ENCODE peak calls at places on chromosomes 12 and 14, in four cellular contexts. E is thoracic aorta; X is effector memory CD4-positive, alpha-beta T cell; B is adipocyte. O is an unnamed sample.
A peak's percentile ranks its signal among the peaks of the same experiment; 100 is the strongest.

GRCh38 chr14:33737446-33737845 is 213.4 kb downstream of the EGLN3 start:
- DNase-seq in B (no peak), E (no peak), X (no peak), O (peak; percentile 20)

GRCh38 chr14:53515264-53515663 is 362.1 kb upstream of the DDHD1 start:
- DNase-seq in B (peak; percentile 18), E (no peak), X (no peak), O (no peak)

GRCh38 chr12:96205909-96206308 is 11.7 kb downstream of the ELK3 start:
- DNase-seq in B (no peak), E (no peak), X (no peak), O (no peak)

GRCh38 chr14:69460093-69460701 is 24.3 kb upstream of the PLEKHD1 start:
- DNase-seq in B (peak; percentile 95), X (peak; percentile 29), E (no peak), O (peak; percentile 51)

GRCh38 chr12:67909091-67909531 is 80.1 kb upstream of the IFNG-AS1 start:
- DNase-seq in E (no peak), B (peak; percentile 32), X (no peak), O (no peak)

GRCh38 chr12:34295366-34296142 is 273.3 kb downstream of the ALG10 start:
- DNase-seq in X (no peak), B (no peak), E (no peak), O (no peak)

GRCh38 chr14:79961197-79961596 is 250.1 kb downstream of the DIO2 start:
- DNase-seq in X (no peak), E (no peak), B (no peak), O (no peak)

GRCh38 chr14:21086908-21087293 is 11.6 kb downstream of the ZNF219 start:
- DNase-seq in B (no peak), E (no peak), X (no peak), O (no peak)

GRCh38 chr12:106416273-106416672 is 58.7 kb downstream of the POLR3B start:
- DNase-seq in X (no peak), E (no peak), B (no peak), O (no peak)

GRCh38 chr12:124361074-124361965 is 66.4 kb downstream of the RFLNA start:
- DNase-seq in X (no peak), B (no peak), E (no peak), O (no peak)

GRCh38 chr14:105201928-105202513 is 20.9 kb upstream of the NUDT14 start:
- DNase-seq in B (no peak), E (no peak), X (no peak), O (no peak)

GRCh38 chr12:85373045-85373444 is 93.0 kb downstream of the ALX1 start:
- DNase-seq in X (no peak), E (no peak), B (no peak), O (no peak)

GRCh38 chr14:33917664-33918063 is 33.2 kb downstream of the EGLN3 start:
- DNase-seq in E (no peak), X (no peak), B (no peak), O (no peak)

GRCh38 chr12:127485528-127485927 is 781.4 kb upstream of the TMEM132C start:
- DNase-seq in E (no peak), X (no peak), B (peak; percentile 80), O (peak; percentile 86)

GRCh38 chr12:33690562-33690961 is 250.9 kb upstream of the SYT10 start:
- DNase-seq in E (no peak), X (no peak), B (no peak), O (no peak)

GRCh38 chr12:96398422-96399080 is 1.7 kb downstream of the CDK17 start:
- DNase-seq in E (no peak), X (no peak), B (no peak), O (no peak)

GRCh38 chr12:122935318-122935717 is 30.9 kb downstream of the ABCB9 start:
- DNase-seq in X (no peak), E (no peak), B (no peak), O (no peak)

GRCh38 chr12:132399092-132400010 is 70.0 kb upstream of the GALNT9 start:
- DNase-seq in E (no peak), X (no peak), B (no peak), O (no peak)

GRCh38 chr12:77734489-77734888 is 96.2 kb upstream of the NAV3 start:
- DNase-seq in X (no peak), E (no peak), B (peak; percentile 79), O (no peak)

GRCh38 chr12:65867428-65867827 is 43.1 kb downstream of the HMGA2 start:
- DNase-seq in E (no peak), X (no peak), B (peak; percentile 65), O (peak; percentile 65)

GRCh38 chr12:17949558-17950141 is 140.3 kb downstream of the RERGL start:
- DNase-seq in X (no peak), E (no peak), B (no peak), O (no peak)

GRCh38 chr12:8087666-8088065 is 5.6 kb downstream of the NECAP1 start:
- DNase-seq in E (no peak), B (no peak), X (no peak), O (no peak)

GRCh38 chr14:100417466-100417865 is 94.3 kb downstream of the SLC25A47 start:
- DNase-seq in X (no peak), E (no peak), B (peak; percentile 89), O (peak; percentile 84)

GRCh38 chr14:99348816-99349609 is 77.0 kb upstream of the BCL11B start:
- DNase-seq in X (no peak), B (no peak), E (no peak), O (no peak)

GRCh38 chr14:38405851-38406630 is 150.1 kb upstream of the CLEC14A start:
- DNase-seq in E (no peak), B (peak; percentile 56), X (no peak), O (peak; percentile 10)

GRCh38 chr14:52146504-52146903 is 77.6 kb upstream of the NID2 start:
- DNase-seq in X (no peak), E (no peak), B (peak; percentile 31), O (no peak)

GRCh38 chr14:98694541-98694940 is 577.5 kb downstream of the BCL11B start:
- DNase-seq in E (no peak), X (no peak), B (no peak), O (no peak)

GRCh38 chr14:74792249-74793039 is 29.3 kb downstream of the YLPM1 start:
- DNase-seq in E (no peak), B (no peak), X (no peak), O (no peak)

GRCh38 chr14:92677955-92678354 is 70.5 kb downstream of the LGMN start:
- DNase-seq in B (no peak), E (no peak), X (no peak), O (no peak)

GRCh38 chr14:51293149-51293925 is 53.3 kb downstream of the TMX1 start:
- DNase-seq in X (no peak), B (peak; percentile 59), E (no peak), O (peak; percentile 54)

GRCh38 chr12:50055831-50056628 is 1.4 kb upstream of the ASIC1 start:
- DNase-seq in E (no peak), X (peak; percentile 30), B (peak; percentile 74), O (peak; percentile 23)

GRCh38 chr14:20434701-20435453 is 1.1 kb downstream of the KLHL33 start:
- DNase-seq in E (peak; percentile 9), X (no peak), B (no peak), O (no peak)

GRCh38 chr12:120416490-120417216 is 21.3 kb upstream of the COX6A1 start:
- DNase-seq in X (no peak), E (no peak), B (no peak), O (no peak)

GRCh38 chr14:89165189-89165809 is 251.7 kb downstream of the FOXN3 start:
- DNase-seq in B (no peak), E (no peak), X (no peak), O (no peak)

GRCh38 chr14:77885363-77885762 is 85.5 kb downstream of the ADCK1 start:
- DNase-seq in E (no peak), X (no peak), B (no peak), O (no peak)

GRCh38 chr14:102971314-102971713 is 48.9 kb downstream of the AMN start:
- DNase-seq in E (no peak), X (no peak), B (no peak), O (no peak)

GRCh38 chr14:105330491-105330895 is 15.9 kb downstream of the PACS2 start:
- DNase-seq in E (no peak), X (no peak), B (peak; percentile 55), O (peak; percentile 74)

GRCh38 chr12:68673788-68674187 is 13.0 kb upstream of the NUP107 start:
- DNase-seq in B (no peak), E (no peak), X (no peak), O (no peak)

GRCh38 chr12:27474344-27474743 is 27.8 kb downstream of the SMCO2 start:
- DNase-seq in B (peak; percentile 74), E (no peak), X (no peak), O (peak; percentile 40)

GRCh38 chr12:27477049-27477448 is 30.5 kb downstream of the SMCO2 start:
- DNase-seq in X (no peak), B (no peak), E (no peak), O (no peak)

GRCh38 chr12:27480031-27480430 is 33.5 kb downstream of the SMCO2 start:
- DNase-seq in X (no peak), E (no peak), B (no peak), O (no peak)

DNA sequence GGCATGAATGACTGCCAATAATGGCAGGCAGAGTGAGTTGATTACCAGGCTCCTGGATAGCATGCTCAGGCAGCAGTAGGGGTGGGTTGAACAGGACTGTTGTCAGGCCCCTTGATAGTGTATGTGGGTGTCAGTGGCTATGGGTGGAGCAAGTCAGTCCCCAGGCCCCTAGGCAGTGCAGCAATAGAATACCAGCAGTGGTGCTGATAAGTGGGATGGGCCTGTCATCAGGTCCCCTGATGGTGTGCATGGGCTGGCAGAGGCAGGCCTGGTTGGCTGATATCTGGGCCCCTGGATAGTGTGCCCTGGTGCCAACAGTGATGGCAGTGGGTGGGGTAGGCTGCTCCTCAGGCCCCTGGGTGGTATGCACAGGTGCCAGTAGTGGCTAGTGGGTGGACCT is 32.4 kb downstream of the SMCO2 start:
- DNase-seq in E (no peak), X (no peak), B (no peak), O (no peak)
- H3K9me3 ChIP-seq in E (peaks cover 14% of the 10 kb centered on the region), X (peaks cover 8% of the 10 kb centered on the region), B (peaks cover 26% of the 10 kb centered on the region), O (peaks cover 30% of the 10 kb centered on the region)

DNA sequence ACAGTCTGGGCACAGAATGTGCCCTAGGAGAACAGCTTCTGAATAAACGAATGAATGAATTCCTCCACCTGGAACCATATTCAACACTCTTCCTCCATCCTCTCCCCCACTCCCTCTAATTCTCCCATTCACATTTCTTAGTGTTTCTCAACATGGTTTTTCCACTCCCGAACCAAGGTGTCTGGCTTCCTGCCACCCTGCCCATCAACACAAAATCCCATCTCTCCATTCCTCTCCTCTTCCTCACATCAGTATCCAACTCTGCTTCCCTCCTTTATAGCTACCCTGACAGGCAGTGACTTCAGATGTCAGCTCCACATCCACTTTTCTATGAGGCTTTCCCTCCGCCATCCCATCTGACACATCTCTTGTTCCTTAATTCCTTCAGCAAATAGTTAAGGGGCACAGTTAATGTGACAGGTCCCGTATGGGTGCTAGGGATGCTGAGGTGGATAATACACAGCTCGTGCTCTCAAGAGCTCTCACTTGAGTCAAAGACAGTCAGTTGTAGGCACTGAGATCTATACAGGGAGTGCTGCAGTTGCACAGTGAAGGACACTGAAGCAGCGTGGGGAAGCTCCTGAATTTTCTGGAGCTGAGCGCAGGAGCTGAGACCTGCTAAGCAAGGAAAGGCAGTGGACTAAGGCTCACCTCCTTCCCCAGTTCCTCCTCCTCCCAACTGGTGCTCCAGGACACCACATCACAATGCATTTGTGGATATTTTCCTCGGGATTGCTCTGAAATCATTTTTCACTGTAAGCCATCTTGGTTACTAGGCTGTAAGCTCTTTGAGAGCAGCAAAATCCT is 2.7 kb downstream of the TNFRSF1A start:
- DNase-seq in X (no peak), B (no peak), E (no peak), O (no peak)
- H3K4me3 ChIP-seq in X (peak overlapping the region; percentile 78), B (peak overlapping the region; percentile 96), E (peak overlapping the region; percentile 89), O (peak overlapping the region; percentile 99)

GRCh38 chr12:114054982-114055381 is 88.9 kb upstream of the RBM19 start:
- DNase-seq in X (no peak), E (no peak), B (no peak), O (no peak)
- H3K36me3 ChIP-seq in X (no peaks in the 10 kb centered on the region), E (no peaks in the 10 kb centered on the region), B (no peaks in the 10 kb centered on the region), O (no peaks in the 10 kb centered on the region)

GRCh38 chr14:22920697-22921096 is 1.7 kb upstream of the RBM23 start:
- DNase-seq in E (no peak), B (no peak), X (no peak), O (no peak)
- H3K9me3 ChIP-seq in E (no peaks in the 10 kb centered on the region), B (no peaks in the 10 kb centered on the region), X (no peaks in the 10 kb centered on the region), O (no peaks in the 10 kb centered on the region)